ENCODE peak calls at places on chromosomes 3 and 15, in four cellular contexts. N is fibroblast of lung, Z is breast epithelium, J is NCI-H1930. A is an unnamed sample.

GRCh38 chr3:158672293-158673176 is at the start of gene LXN:
- DNase-seq in N (peak), Z (peak), J (no peak), A (peak)

GRCh38 chr3:72492240-72492639 is 356.0 kb downstream of the SHQ1 start:
- DNase-seq in N (peak), Z (peak), J (no peak), A (no peak)

GRCh38 chr3:100650651-100651611 is 41.5 kb downstream of the ADGRG7 start:
- DNase-seq in N (peak), Z (no peak), J (no peak), A (no peak)

GRCh38 chr15:76197703-76198455 is 113.4 kb downstream of the ETFA start:
- DNase-seq in N (peak), Z (no peak), J (no peak), A (no peak)

GRCh38 chr15:65881766-65882434 is 12.6 kb downstream of the RAB11A start:
- DNase-seq in N (no peak), Z (no peak), J (no peak), A (no peak)

GRCh38 chr3:24494616-24495333 is at the start of gene THRB:
- DNase-seq in N (peak), Z (peak), J (peak), A (peak)

GRCh38 chr3:81485444-81485865 is 276.0 kb downstream of the GBE1 start:
- DNase-seq in N (peak), Z (no peak), J (no peak), A (no peak)

GRCh38 chr15:84653584-84653909 is 536 bp downstream of the WDR73 start:
- DNase-seq in N (no peak), Z (no peak), J (no peak), A (no peak)

GRCh38 chr3:60752800-60753199 is 498.5 kb downstream of the FHIT start:
- DNase-seq in N (peak), Z (no peak), J (no peak), A (no peak)

GRCh38 chr3:170740726-170741591 is 129.0 kb downstream of the RPL22L1 start:
- DNase-seq in N (peak), Z (peak), J (no peak), A (no peak)

GRCh38 chr3:194373028-194373427 is 3.5 kb upstream of the LRRC15 start:
- DNase-seq in N (no peak), Z (no peak), J (no peak), A (no peak)

GRCh38 chr3:134682196-134682880 is 31.5 kb upstream of the KY start:
- DNase-seq in N (peak), Z (no peak), J (no peak), A (no peak)

GRCh38 chr3:187040637-187041361 is 98.5 kb downstream of the RPL39L start:
- DNase-seq in N (peak), Z (no peak), J (no peak), A (no peak)

GRCh38 chr15:79436037-79436780 is 4.1 kb downstream of the MINAR1 start:
- DNase-seq in N (no peak), Z (no peak), J (no peak), A (no peak)

GRCh38 chr3:78992400-78992799 is 775.4 kb downstream of the ROBO1 start:
- DNase-seq in N (no peak), Z (no peak), J (no peak), A (no peak)

GRCh38 chr15:65796610-65797012 is 4.5 kb upstream of the DENND4A start:
- DNase-seq in N (peak), Z (no peak), J (no peak), A (no peak)

GRCh38 chr3:53156368-53156834 is 4.6 kb upstream of the PRKCD start:
- DNase-seq in N (peak), Z (no peak), J (no peak), A (no peak)

GRCh38 chr15:64906402-64906801 is 5.3 kb upstream of the ANKDD1A start:
- DNase-seq in N (no peak), Z (no peak), J (no peak), A (no peak)

GRCh38 chr3:133675631-133676335 is 14.0 kb upstream of the TOPBP1 start:
- DNase-seq in N (no peak), Z (no peak), J (no peak), A (no peak)

GRCh38 chr15:77517579-77517978 is 96.9 kb downstream of the HMG20A start:
- DNase-seq in N (no peak), Z (no peak), J (no peak), A (no peak)

GRCh38 chr3:16266714-16267113 is 1.7 kb downstream of the OXNAD1 start:
- DNase-seq in N (no peak), Z (no peak), J (no peak), A (no peak)

GRCh38 chr3:107611775-107612469 is 89.2 kb downstream of the BBX start:
- DNase-seq in N (no peak), Z (no peak), J (no peak), A (no peak)

GRCh38 chr3:71724584-71725278 is 471 bp downstream of the EIF4E3 start:
- DNase-seq in N (no peak), Z (no peak), J (no peak), A (peak)

GRCh38 chr3:64548200-64548889 is 139.5 kb downstream of the ADAMTS9 start:
- DNase-seq in N (peak), Z (peak), J (no peak), A (no peak)

GRCh38 chr3:31695280-31696008 is 162.7 kb downstream of the STT3B start:
- DNase-seq in N (no peak), Z (no peak), J (no peak), A (no peak)

GRCh38 chr3:58036287-58037032 is 28.2 kb downstream of the FLNB start:
- DNase-seq in N (no peak), Z (no peak), J (no peak), A (no peak)

GRCh38 chr15:67174864-67175573 is 79.4 kb downstream of the AAGAB start:
- DNase-seq in N (peak), Z (no peak), J (no peak), A (no peak)

GRCh38 chr3:58266577-58266976 is 29.0 kb downstream of the ABHD6 start:
- DNase-seq in N (no peak), Z (no peak), J (no peak), A (no peak)

GRCh38 chr15:38145671-38146111 is 106.9 kb upstream of the SPRED1 start:
- DNase-seq in N (no peak), Z (no peak), J (no peak), A (no peak)

GRCh38 chr3:144053121-144053520 is 81.5 kb downstream of the DIPK2A start:
- DNase-seq in N (peak), Z (no peak), J (no peak), A (no peak)

GRCh38 chr15:25862469-25863066 is 559 bp downstream of the ATP10A start:
- DNase-seq in N (peak), Z (no peak), J (no peak), A (peak)

GRCh38 chr3:119810018-119810435 is 28.1 kb downstream of the NR1I2 start:
- DNase-seq in N (peak), Z (peak), J (no peak), A (no peak)

GRCh38 chr15:85475317-85475701 is 94.9 kb downstream of the AKAP13 start:
- DNase-seq in N (no peak), Z (no peak), J (no peak), A (no peak)

GRCh38 chr3:43723121-43723734 is 32.5 kb downstream of the ABHD5 start:
- DNase-seq in N (peak), Z (no peak), J (no peak), A (no peak)

A was measured in mesothelial cell of epicardium.